ENCODE peak calls at places on chromosomes 1 and 21, in four cellular contexts. O is activated T-cell treated with anti-CD3 and anti-CD28 coated beads, Interleukin-2, amount 50 U/mL, for 72 hours; P is right cardiac atrium; X is caudate nucleus. V is an unnamed sample.

GRCh38 chr1:225483818-225484656 is 56.2 kb upstream of the LBR start:
- DNase-seq in P (no peak), X (no peak), O (no peak), V (no peak)

GRCh38 chr1:246597340-246597739 is 31.1 kb downstream of the CNST start:
- DNase-seq in O (no peak), P (peak), X (no peak), V (no peak)

GRCh38 chr1:211135342-211135950 is 1.5 kb upstream of the KCNH1 start:
- DNase-seq in X (no peak), O (no peak), P (no peak), V (no peak)

GRCh38 chr1:205350626-205351235 is 6.0 kb downstream of the KLHDC8A start:
- DNase-seq in P (no peak), O (no peak), X (no peak), V (no peak)

GRCh38 chr1:211603191-211603701 is 24.3 kb upstream of the SLC30A1 start:
- DNase-seq in P (no peak), O (no peak), X (no peak), V (no peak)

GRCh38 chr1:115433483-115433882 is 95.4 kb upstream of the NGF start:
- DNase-seq in P (peak), X (no peak), O (no peak), V (no peak)

GRCh38 chr21:14917762-14918161 is 147.0 kb downstream of the NRIP1 start:
- DNase-seq in O (no peak), P (no peak), X (no peak), V (no peak)

GRCh38 chr1:20339811-20340457 is 49.3 kb downstream of the VWA5B1 start:
- DNase-seq in P (no peak), O (no peak), X (no peak), V (no peak)

GRCh38 chr1:32071758-32072621 is 749 bp upstream of the TMEM39B start:
- DNase-seq in O (no peak), P (no peak), X (no peak), V (no peak)

V was measured in amygdala.